ENCODE peak calls at places on chromosomes 5 and 9, in ten cellular contexts. U is HCT116, C is mammary epithelial cell, F is Peyer's patch, B is PC-3, J is testis, E is GM12878, Z is adrenal gland, K is sigmoid colon, H is fibroblast of lung. P is an unnamed sample.

GRCh38 chr5:56415356-56415765 is 182.2 kb upstream of the ANKRD55 start:
- DNase-seq in U (no peak), C (no peak), F (peak; percentile 89), B (no peak), J (peak; percentile 27), E (peak; percentile 92), Z (peak; percentile 52), K (peak; percentile 72), H (peak; percentile 74), P (no peak)

GRCh38 chr9:13491493-13492424 is 212.3 kb upstream of the MPDZ start:
- DNase-seq in U (no peak), C (peak; percentile 57), F (no peak), B (no peak), J (no peak), E (no peak), Z (no peak), K (no peak), H (no peak), P (no peak)

GRCh38 chr9:34809504-34810186 is 99.7 kb upstream of the CCL21 start:
- DNase-seq in U (no peak), C (peak; percentile 9), F (no peak), B (no peak), J (peak; percentile 70), E (no peak), Z (peak; percentile 23), K (no peak), H (peak; percentile 11), P (no peak)

GRCh38 chr9:3746296-3747275 is 220.8 kb upstream of the RFX3 start:
- DNase-seq in U (peak; percentile 74), C (peak; percentile 93), F (no peak), B (peak; percentile 91), J (no peak), E (no peak), Z (no peak), K (no peak), H (peak; percentile 94), P (no peak)

GRCh38 chr5:77906806-77907205 is 130.7 kb upstream of the TBCA start:
- DNase-seq in U (no peak), C (peak; percentile 77), F (no peak), B (peak; percentile 25), J (no peak), E (no peak), Z (no peak), K (no peak), H (peak; percentile 34), P (no peak)

GRCh38 chr5:142472306-142472951 is 147.6 kb upstream of the SPRY4 start:
- DNase-seq in U (peak; percentile 97), C (peak; percentile 85), F (peak; percentile 49), B (peak; percentile 89), J (no peak), E (no peak), Z (no peak), K (no peak), H (peak; percentile 95), P (peak; percentile 49)

GRCh38 chr9:135244751-135245221 is 157.3 kb downstream of the OLFM1 start:
- DNase-seq in U (no peak), C (no peak), F (no peak), B (no peak), J (no peak), E (no peak), Z (no peak), K (peak; percentile 58), H (no peak), P (no peak)

GRCh38 chr9:15882883-15883282 is 330.0 kb downstream of the CCDC171 start:
- DNase-seq in U (no peak), C (no peak), F (no peak), B (no peak), J (no peak), E (no peak), Z (no peak), K (no peak), H (no peak), P (no peak)

GRCh38 chr9:135833864-135834263 is 73.5 kb downstream of the CAMSAP1 start:
- DNase-seq in U (no peak), C (peak; percentile 35), F (no peak), B (no peak), J (no peak), E (no peak), Z (no peak), K (no peak), H (no peak), P (no peak)

GRCh38 chr9:102974530-102974929 is 20.6 kb upstream of the CYLC2 start:
- DNase-seq in U (no peak), C (peak; percentile 23), F (no peak), B (peak; percentile 64), J (no peak), E (no peak), Z (no peak), K (no peak), H (peak; percentile 0), P (no peak)

GRCh38 chr5:90293931-90294330 is 115.6 kb downstream of the CETN3 start:
- DNase-seq in U (no peak), C (no peak), F (no peak), B (peak; percentile 18), J (no peak), E (no peak), Z (no peak), K (no peak), H (peak; percentile 99), P (no peak)

GRCh38 chr5:73454379-73455036 is 5.9 kb upstream of the FOXD1 start:
- DNase-seq in U (peak; percentile 86), C (peak; percentile 69), F (peak; percentile 77), B (peak; percentile 84), J (peak; percentile 46), E (no peak), Z (peak; percentile 48), K (no peak), H (peak; percentile 55), P (peak; percentile 27)

GRCh38 chr9:95077766-95078382 is 239.6 kb downstream of the FANCC start:
- DNase-seq in U (no peak), C (no peak), F (no peak), B (no peak), J (no peak), E (no peak), Z (peak; percentile 28), K (peak; percentile 62), H (no peak), P (no peak)

GRCh38 chr5:110258460-110258859 is 468.0 kb downstream of the TMEM232 start:
- DNase-seq in U (no peak), C (peak; percentile 44), F (no peak), B (peak; percentile 63), J (no peak), E (no peak), Z (no peak), K (peak; percentile 68), H (peak; percentile 84), P (no peak)

DNA sequence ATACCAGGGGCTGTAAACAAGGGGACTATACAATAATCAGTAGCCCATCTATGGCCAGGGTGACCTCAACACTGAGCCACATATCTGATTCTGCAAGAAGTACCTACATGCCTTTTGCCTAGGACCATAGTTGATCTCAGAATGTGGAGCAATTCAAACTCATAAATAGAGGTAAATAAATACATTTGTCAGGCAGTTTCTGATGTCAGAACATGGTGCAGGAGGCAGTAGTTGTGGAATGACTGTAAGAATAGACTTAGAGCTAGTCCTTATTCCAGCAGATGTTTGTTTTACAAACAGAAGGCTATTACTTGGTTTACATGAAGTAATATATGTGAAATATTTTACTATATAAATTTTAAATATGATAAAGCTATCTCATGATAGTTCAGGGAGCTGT is 330.7 kb upstream of the DAB2 start:
- DNase-seq in U (no peak), C (no peak), F (no peak), B (peak; percentile 32), J (no peak), E (no peak), Z (no peak), K (no peak), H (no peak), P (no peak)
- H3K27ac ChIP-seq in U (no peak overlapping the region), C (no peak overlapping the region), F (no peak overlapping the region), B (peak overlapping the region; percentile 59), J (no peak overlapping the region), E (no peak overlapping the region), Z (no peak overlapping the region), K (no peak overlapping the region), H (no peak overlapping the region), P (no peak overlapping the region)

GRCh38 chr9:121071356-121071755 is 3.4 kb upstream of the CNTRL start:
- DNase-seq in U (no peak), C (no peak), F (no peak), B (no peak), J (no peak), E (no peak), Z (no peak), K (no peak), H (no peak), P (no peak)

GRCh38 chr9:121075251-121076036 is 689 bp downstream of the CNTRL start:
- DNase-seq in U (no peak), C (no peak), F (no peak), B (peak; percentile 19), J (no peak), E (no peak), Z (no peak), K (no peak), H (no peak), P (no peak)

GRCh38 chr9:121073038-121073437 is 1.7 kb upstream of the CNTRL start:
- DNase-seq in U (no peak), C (peak; percentile 71), F (peak; percentile 60), B (peak; percentile 22), J (peak; percentile 52), E (no peak), Z (peak; percentile 30), K (peak; percentile 88), H (peak; percentile 56), P (no peak)

GRCh38 chr9:121074370-121075250 is at the start of gene CNTRL:
- DNase-seq in U (peak; percentile 54), C (peak; percentile 89), F (peak; percentile 94), B (peak; percentile 81), J (peak; percentile 95), E (peak; percentile 62), Z (peak; percentile 87), K (peak; percentile 95), H (peak; percentile 90), P (peak; percentile 85)
- TF ChIP-seq CTCF in U (no peak), C (no peak), F (no peak), B (no peak), J (no peak), E (no peak), Z (peak; percentile 9), K (no peak), H (no peak), P (no peak)

GRCh38 chr5:119304439-119304838 is 51.4 kb upstream of the TNFAIP8 start:
- DNase-seq in U (no peak), C (peak; percentile 44), F (no peak), B (no peak), J (no peak), E (no peak), Z (no peak), K (no peak), H (peak; percentile 45), P (no peak)
- H3K9me3 ChIP-seq in U (no peaks in the 10 kb centered on the region), C (no peaks in the 10 kb centered on the region), F (no peaks in the 10 kb centered on the region), B (no peaks in the 10 kb centered on the region), J (no peaks in the 10 kb centered on the region), E (no peaks in the 10 kb centered on the region), Z (no peaks in the 10 kb centered on the region), K (no peaks in the 10 kb centered on the region), H (no peaks in the 10 kb centered on the region), P (no peaks in the 10 kb centered on the region)

DNA sequence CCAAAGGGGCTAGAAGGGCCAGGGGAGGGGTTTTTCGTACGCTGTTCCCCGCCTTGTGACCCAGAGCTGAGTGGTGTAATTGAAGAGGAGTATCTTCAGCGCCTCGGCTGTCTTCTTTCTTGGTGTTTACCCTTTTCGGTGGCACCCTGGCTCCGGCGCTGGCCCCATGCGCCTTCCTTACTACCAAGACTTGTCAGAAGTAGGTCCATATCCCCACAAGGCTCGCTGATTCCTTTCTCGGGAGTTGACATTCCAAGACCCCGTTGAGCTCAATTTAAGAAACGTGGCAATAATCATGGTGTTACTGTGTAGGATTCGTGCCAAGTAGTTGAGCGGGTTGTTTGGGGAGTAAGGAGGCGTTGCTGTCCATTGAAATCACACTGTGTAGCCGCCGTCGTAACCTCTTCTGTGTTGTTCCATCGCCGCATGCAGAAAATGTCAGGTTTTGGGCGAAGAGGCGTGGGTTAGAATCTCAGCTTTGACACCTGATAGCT is 802 bp downstream of the NDUFAF2 start:
- DNase-seq in U (no peak), C (peak; percentile 55), F (no peak), B (peak; percentile 18), J (peak; percentile 56), E (peak; percentile 11), Z (no peak), K (peak; percentile 66), H (peak; percentile 66), P (no peak)
- H3K27ac ChIP-seq in U (peak overlapping the region; percentile 38), C (peak overlapping the region; percentile 60), F (peak overlapping the region; percentile 74), B (peak overlapping the region; percentile 45), J (peak overlapping the region; percentile 66), E (peak overlapping the region; percentile 83), Z (peak overlapping the region; percentile 84), K (peak overlapping the region; percentile 86), H (peak overlapping the region; percentile 88), P (peak overlapping the region; percentile 64)